ENCODE peak calls at places on chromosomes 1 and 21, in ten cellular contexts. A is hepatocyte, F is stomach, P is AG04449, Z is fibroblast of mammary gland, Y is cardiac muscle cell, L is epithelial cell of esophagus, K is cardiac fibroblast, V is neural progenitor cell, T is tibial nerve. D is an unnamed sample.

GRCh38 chr1:47558601-47559593 is 121.1 kb downstream of the FOXD2 start:
- DNase-seq in Y (no peak), A (peak), T (no peak), P (no peak), V (no peak), F (peak), L (peak), Z (no peak), K (no peak), D (no peak)

GRCh38 chr1:212129781-212130180 is 94.2 kb downstream of the DTL start:
- DNase-seq in Z (no peak), K (no peak), A (no peak), P (no peak), L (no peak), V (no peak), F (no peak), Y (no peak), T (no peak), D (no peak)

GRCh38 chr1:81237531-81238528 is 562.9 kb upstream of the ADGRL2 start:
- DNase-seq in Z (no peak), K (peak), P (no peak), V (peak), T (no peak), A (no peak), F (no peak), Y (no peak), L (peak), D (no peak)

GRCh38 chr1:74780600-74780999 is 47.6 kb downstream of the TYW3 start:
- DNase-seq in Z (no peak), V (peak), K (no peak), P (no peak), T (no peak), Y (no peak), A (no peak), F (no peak), L (no peak), D (no peak)

GRCh38 chr1:208101661-208102431 is 142.3 kb downstream of the PLXNA2 start:
- DNase-seq in V (peak), A (no peak), F (no peak), Z (peak), K (peak), Y (peak), T (peak), P (no peak), L (no peak), D (no peak)

GRCh38 chr21:17146426-17146825 is 366.4 kb upstream of the CXADR start:
- DNase-seq in Y (no peak), F (no peak), L (no peak), Z (no peak), V (no peak), K (no peak), A (no peak), T (no peak), P (no peak), D (no peak)

GRCh38 chr1:23756676-23757075 is 13.4 kb downstream of the ELOA start:
- DNase-seq in Z (peak), P (no peak), Y (peak), F (no peak), L (no peak), T (no peak), K (peak), A (no peak), V (no peak), D (no peak)

GRCh38 chr1:181383695-181384094 is 99.6 kb upstream of the CACNA1E start:
- DNase-seq in L (peak), A (peak), V (no peak), F (no peak), Y (no peak), T (no peak), P (no peak), Z (no peak), K (no peak), D (no peak)

GRCh38 chr1:54046671-54047383 is 6.2 kb downstream of the TMEM59 start:
- DNase-seq in T (no peak), Z (peak), Y (no peak), V (no peak), P (no peak), F (no peak), K (peak), L (no peak), A (no peak), D (no peak)

GRCh38 chr21:16592399-16592798 is 862.6 kb downstream of the USP25 start:
- DNase-seq in T (no peak), A (no peak), L (no peak), Z (peak), K (peak), V (no peak), Y (no peak), F (no peak), P (no peak), D (no peak)

GRCh38 chr1:170027760-170028159 is 46.7 kb downstream of the KIFAP3 start:
- DNase-seq in L (no peak), A (no peak), P (no peak), T (no peak), F (no peak), V (no peak), K (peak), Z (peak), Y (no peak), D (no peak)

GRCh38 chr1:36981771-36982622 is 52.3 kb downstream of the GRIK3 start:
- DNase-seq in V (no peak), L (no peak), T (no peak), F (no peak), P (no peak), Y (no peak), A (no peak), K (no peak), Z (no peak), D (no peak)

GRCh38 chr1:159015440-159015909 is 5.8 kb downstream of the IFI16 start:
- DNase-seq in V (no peak), K (peak), L (peak), F (peak), Z (peak), Y (peak), P (peak), A (peak), T (peak), D (no peak)

GRCh38 chr1:16048573-16049189 is 5.1 kb downstream of the CLCNKB start:
- DNase-seq in V (peak), Y (peak), L (peak), P (no peak), T (peak), K (no peak), Z (no peak), F (peak), A (peak), D (no peak)

GRCh38 chr1:32568929-32569328 is 29.7 kb downstream of the ZBTB8A start:
- DNase-seq in K (no peak), P (no peak), F (no peak), T (no peak), L (no peak), Y (no peak), A (no peak), Z (no peak), V (no peak), D (no peak)
- H3K4me3 ChIP-seq in K (no peak), P (no peak), F (no peak), T (no peak), L (no peak), Y (no peak), A (no peak), Z (no peak), V (no peak), D (no peak)

DNA sequence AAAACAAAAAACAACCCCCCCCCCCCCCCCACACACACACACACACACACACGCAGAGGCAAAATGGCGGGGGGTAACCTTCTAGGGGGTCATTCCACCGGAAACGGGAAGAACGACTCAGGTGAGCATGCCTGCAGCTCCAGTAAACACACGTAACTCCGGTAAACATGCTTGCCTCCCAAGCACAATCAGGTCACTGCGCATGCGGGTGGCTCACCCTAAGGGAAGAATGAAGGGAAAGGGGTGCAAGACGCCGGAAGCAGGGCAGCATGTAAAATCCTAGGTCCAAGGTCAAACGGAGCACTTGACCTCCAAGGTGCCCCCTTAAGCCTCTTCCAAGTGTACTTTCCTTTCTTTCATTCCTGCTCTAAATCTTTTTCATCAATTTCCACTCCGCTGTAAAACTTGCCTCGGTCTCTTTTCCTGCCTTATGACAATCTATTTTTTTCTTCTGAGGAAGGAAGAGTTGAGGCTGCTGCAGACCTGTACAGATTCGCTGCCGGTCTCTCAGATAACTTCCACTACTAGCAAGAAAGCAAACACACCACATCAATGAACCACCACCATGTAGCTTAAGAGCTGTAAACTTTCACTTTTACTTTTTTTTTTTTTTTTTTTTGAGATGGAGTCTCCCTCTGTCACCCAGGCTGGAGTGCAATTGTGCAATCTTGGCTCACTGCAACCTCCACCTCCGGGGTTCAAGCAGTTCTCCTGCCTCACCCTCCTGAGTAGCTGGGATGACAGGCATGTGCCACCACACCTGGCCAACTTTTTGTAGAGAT is 21.0 kb upstream of the CBR3 start:
- DNase-seq in P (no peak), F (peak), L (peak), V (no peak), T (no peak), Z (no peak), A (no peak), K (no peak), Y (no peak), D (no peak)
- H3K4me3 ChIP-seq in P (no peak), F (peak), L (peak), V (no peak), T (no peak), Z (no peak), A (no peak), K (no peak), Y (no peak), D (no peak)

DNA sequence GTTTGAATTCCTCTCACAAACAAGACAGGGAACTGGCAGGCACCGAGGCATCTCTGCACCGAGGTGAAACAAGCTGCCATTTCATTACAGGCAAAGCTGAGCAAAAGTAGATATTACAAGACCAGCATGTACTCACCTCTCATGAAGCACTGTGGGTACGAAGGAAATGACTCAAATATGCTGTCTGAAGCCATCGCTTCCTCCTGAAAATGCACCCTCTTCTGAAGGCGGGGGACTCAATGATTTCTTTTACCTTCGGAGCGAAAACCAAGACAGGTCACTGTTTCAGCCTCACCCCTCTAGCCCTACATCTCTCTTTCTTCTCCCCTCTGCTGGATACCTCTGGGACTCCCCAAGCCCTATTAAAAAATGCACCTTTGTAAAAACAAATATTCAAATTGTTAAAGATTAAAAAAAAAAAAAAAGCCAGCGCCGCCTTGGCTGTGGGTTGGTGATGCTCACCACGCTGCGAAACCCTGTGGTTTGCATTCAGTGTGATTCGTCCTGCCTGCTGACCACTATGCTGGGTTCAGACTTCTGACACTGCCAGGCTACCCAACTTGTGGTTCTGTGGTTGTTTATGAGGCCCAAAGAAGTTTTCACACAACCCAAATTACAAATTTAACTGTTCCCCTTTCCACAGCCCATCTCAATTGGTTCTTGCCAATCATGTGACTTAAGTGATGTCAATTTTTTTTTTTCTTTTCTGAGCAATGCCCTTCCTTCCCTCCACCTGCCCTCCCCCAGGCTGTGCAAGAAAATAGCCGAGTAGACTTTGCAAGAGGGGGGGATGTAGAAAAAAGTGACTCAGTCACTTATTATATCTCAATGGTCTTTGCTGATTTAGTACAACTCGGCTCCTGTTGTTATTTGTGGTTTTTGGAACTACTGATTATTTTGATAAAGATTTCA is at the start of gene RUNX1:
- DNase-seq in V (no peak), F (peak), Y (peak), Z (peak), K (peak), T (peak), P (no peak), A (no peak), L (peak), D (no peak)
- H3K4me3 ChIP-seq in V (no peak), F (peak), Y (no peak), Z (no peak), K (peak), T (peak), P (peak), A (no peak), L (no peak), D (no peak)

GRCh38 chr1:1179983-1180861 is 6.5 kb downstream of the TTLL10 start:
- DNase-seq in Z (no peak), F (no peak), V (peak), L (no peak), K (no peak), A (no peak), P (no peak), Y (no peak), T (no peak), D (peak)
- H3K4me3 ChIP-seq in Z (no peak), F (no peak), V (no peak), L (no peak), K (no peak), A (no peak), P (no peak), Y (no peak), T (no peak), D (no peak)

GRCh38 chr1:117607471-117607870 is 1.6 kb downstream of the TENT5C start:
- DNase-seq in F (peak), V (peak), A (no peak), Y (no peak), P (no peak), K (no peak), Z (no peak), L (peak), T (no peak), D (no peak)
- H3K4me3 ChIP-seq in F (peak), V (peak), A (peak), Y (no peak), P (no peak), K (no peak), Z (no peak), L (peak), T (peak), D (peak)

DNA sequence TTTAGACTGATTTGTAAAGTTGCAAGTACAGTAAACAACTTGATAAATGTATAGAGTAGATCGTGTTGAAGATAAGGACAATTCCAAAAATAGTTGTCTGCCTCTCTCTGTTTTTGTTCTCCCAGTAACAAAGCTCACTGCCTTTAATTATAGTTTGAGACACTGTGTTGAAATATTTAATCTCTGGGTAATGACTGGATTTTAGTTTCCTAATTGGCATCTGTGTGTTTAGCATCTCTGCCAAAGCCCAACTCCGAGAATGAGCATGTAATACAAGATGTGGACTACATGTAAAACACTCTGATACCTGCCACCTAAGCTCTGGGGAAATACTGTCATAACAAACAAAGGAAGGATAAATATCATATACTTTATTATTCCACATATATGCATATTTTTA is 27.7 kb upstream of the SDE2 start:
- DNase-seq in T (no peak), P (no peak), Y (no peak), L (no peak), V (no peak), K (no peak), F (no peak), Z (no peak), A (no peak), D (no peak)
- H3K4me3 ChIP-seq in T (no peak), P (no peak), Y (no peak), L (no peak), V (no peak), K (no peak), F (no peak), Z (no peak), A (no peak), D (no peak)

DNA sequence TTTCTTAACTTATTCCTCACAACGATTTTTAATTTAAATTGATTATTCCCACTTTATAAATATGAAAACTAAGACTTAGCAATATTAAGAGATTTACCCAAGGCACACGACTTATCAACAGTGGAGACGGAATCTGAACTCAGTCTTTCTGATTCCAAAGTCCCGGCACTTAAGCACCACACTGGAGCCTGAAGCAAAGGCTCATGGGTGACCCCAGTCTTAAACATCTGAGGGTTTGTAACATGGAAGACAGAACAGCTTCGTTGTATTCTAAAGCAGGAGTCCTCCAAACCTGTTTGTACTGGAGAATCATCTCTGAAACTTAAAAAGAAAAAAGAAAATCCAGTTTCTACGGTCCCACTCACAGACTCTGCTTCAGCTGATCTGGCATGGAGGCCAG is 519.5 kb downstream of the SMYD3 start:
- DNase-seq in P (no peak), Z (no peak), T (no peak), Y (no peak), V (no peak), K (no peak), F (no peak), A (no peak), L (no peak), D (no peak)
- H3K4me3 ChIP-seq in P (no peak), Z (no peak), T (no peak), Y (no peak), V (no peak), K (no peak), F (no peak), A (no peak), L (no peak), D (no peak)

GRCh38 chr1:224500802-224501201 is 66.2 kb upstream of the WDR26 start:
- DNase-seq in A (no peak), Z (no peak), P (no peak), Y (no peak), L (no peak), T (no peak), V (no peak), K (no peak), F (no peak), D (no peak)

GRCh38 chr1:224497714-224498573 is 63.3 kb upstream of the WDR26 start:
- DNase-seq in Z (peak), V (peak), P (peak), A (peak), Y (peak), L (peak), F (peak), T (no peak), K (peak), D (peak)

GRCh38 chr1:224496826-224497225 is 62.2 kb upstream of the WDR26 start:
- DNase-seq in T (no peak), A (no peak), L (no peak), Z (no peak), K (no peak), Y (no peak), F (no peak), V (no peak), P (no peak), D (no peak)

GRCh38 chr1:224499204-224499603 is 64.6 kb upstream of the WDR26 start:
- DNase-seq in A (no peak), P (no peak), K (peak), F (no peak), Y (no peak), L (peak), V (no peak), T (no peak), Z (peak), D (no peak)

GRCh38 chr1:224498574-224499170 is 64.1 kb upstream of the WDR26 start:
- DNase-seq in L (peak), V (peak), A (peak), Y (peak), F (no peak), T (no peak), Z (peak), K (peak), P (no peak), D (peak)
- H3K4me3 ChIP-seq in L (peak), V (no peak), A (no peak), Y (no peak), F (no peak), T (no peak), Z (no peak), K (no peak), P (no peak), D (no peak)

GRCh38 chr1:168729405-168729802 is 398 bp upstream of the DPT start:
- DNase-seq in L (no peak), Y (no peak), T (no peak), F (no peak), Z (no peak), A (no peak), K (peak), V (no peak), P (no peak), D (no peak)

GRCh38 chr1:168725060-168725459 is 3.9 kb downstream of the DPT start:
- DNase-seq in K (no peak), L (no peak), V (no peak), P (no peak), Z (no peak), A (no peak), Y (no peak), F (no peak), T (no peak), D (no peak)

GRCh38 chr1:168728452-168729404 is at the start of gene DPT:
- DNase-seq in K (peak), Z (peak), F (no peak), V (no peak), L (no peak), P (no peak), Y (peak), A (peak), T (peak), D (no peak)

GRCh38 chr1:168726311-168726710 is 2.7 kb downstream of the DPT start:
- DNase-seq in F (no peak), K (no peak), Z (peak), L (no peak), T (no peak), P (no peak), Y (no peak), A (no peak), V (no peak), D (no peak)

DNA sequence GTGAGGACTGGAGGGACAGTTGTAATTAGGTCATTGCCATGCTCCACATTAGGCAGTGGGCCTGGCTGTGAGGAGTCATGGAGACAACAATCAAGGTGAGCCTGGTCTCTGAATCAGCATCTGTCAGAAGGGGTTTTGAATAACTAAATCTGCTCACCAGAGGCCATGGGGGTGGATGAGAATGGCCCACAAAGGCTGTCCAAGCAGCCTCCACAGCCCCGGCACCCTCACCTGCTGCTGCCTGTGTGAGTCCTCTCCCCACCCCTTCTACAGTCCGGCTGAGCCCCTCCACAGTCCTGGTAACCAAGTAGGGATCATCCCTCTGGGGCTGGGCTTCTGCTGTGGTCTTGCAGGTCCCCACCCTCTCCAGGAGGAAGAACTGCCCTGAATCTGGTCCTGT is 2.3 kb downstream of the DPT start:
- DNase-seq in P (no peak), A (no peak), Z (no peak), K (no peak), F (no peak), Y (no peak), V (no peak), T (no peak), L (no peak), D (no peak)
- H3K4me3 ChIP-seq in P (no peak), A (no peak), Z (no peak), K (no peak), F (no peak), Y (no peak), V (no peak), T (no peak), L (no peak), D (no peak)

GRCh38 chr21:34181418-34181817 is 108.0 kb downstream of the MRPS6 start:
- DNase-seq in T (no peak), K (no peak), V (no peak), L (no peak), P (no peak), F (no peak), A (no peak), Y (no peak), Z (no peak), D (no peak)

GRCh38 chr21:34182436-34182835 is 109.1 kb downstream of the MRPS6 start:
- DNase-seq in Z (no peak), A (no peak), K (no peak), T (no peak), L (no peak), P (no peak), F (no peak), Y (no peak), V (no peak), D (no peak)

GRCh38 chr21:34179204-34179935 is 106.0 kb downstream of the MRPS6 start:
- DNase-seq in A (no peak), K (no peak), L (no peak), T (no peak), V (no peak), Y (no peak), Z (no peak), P (no peak), F (no peak), D (no peak)

GRCh38 chr21:34180826-34181359 is 107.5 kb downstream of the MRPS6 start:
- DNase-seq in V (peak), Z (no peak), L (no peak), T (no peak), K (no peak), Y (no peak), P (no peak), A (no peak), F (no peak), D (no peak)

GRCh38 chr21:34180406-34180805 is 107.0 kb downstream of the MRPS6 start:
- DNase-seq in A (no peak), L (no peak), F (no peak), V (no peak), T (no peak), Y (no peak), P (no peak), K (no peak), Z (no peak), D (no peak)
- H3K4me3 ChIP-seq in A (no peak), L (no peak), F (no peak), V (peak), T (peak), Y (no peak), P (no peak), K (no peak), Z (no peak), D (no peak)